ENCODE peak calls at places on chromosome 2, in six cellular contexts. N is CD4-positive, CD25-positive, alpha-beta regulatory T cell; F is activated CD8-positive, alpha-beta memory T cell treated with anti-CD3 and anti-CD28 coated beads, Interleukin-2, amount 50 U/mL, for 4 hours; B is activated CD8-positive, alpha-beta T cell treated with anti-CD3 and anti-CD28 coated beads for 36 hours; Z is ascending aorta; H is activated T-helper 1 cell treated with anti-CD3 and anti-CD28 coated beads, Interleukin-2, amount 50 U/mL, for 16 hours. Y is an unnamed sample.

GRCh38 chr2:186917866-186918265 is 68.9 kb upstream of the ZSWIM2 start:
- DNase-seq in B (no peak), H (no peak), Z (no peak), F (no peak), N (no peak), Y (no peak)

GRCh38 chr2:68734688-68735525 is at the start of gene ARHGAP25:
- DNase-seq in F (peak; percentile 38), N (peak; percentile 83), B (peak; percentile 81), H (no peak), Z (no peak), Y (no peak)

GRCh38 chr2:9565436-9566153 is 10.0 kb upstream of the ADAM17 start:
- DNase-seq in H (no peak), F (no peak), N (no peak), Z (peak; percentile 80), B (no peak), Y (no peak)

GRCh38 chr2:111071480-111072143 is 49.1 kb upstream of the BCL2L11 start:
- DNase-seq in N (no peak), B (no peak), F (no peak), H (no peak), Z (no peak), Y (no peak)

GRCh38 chr2:149320362-149320761 is 10.0 kb upstream of the LYPD6 start:
- DNase-seq in Z (no peak), F (no peak), B (no peak), H (no peak), N (no peak), Y (no peak)

GRCh38 chr2:235829726-235830125 is 335.9 kb downstream of the AGAP1 start:
- DNase-seq in B (no peak), N (no peak), H (no peak), Z (no peak), F (no peak), Y (no peak)

GRCh38 chr2:177353084-177353483 is 39.5 kb upstream of the AGPS start:
- DNase-seq in N (no peak), H (no peak), B (no peak), F (no peak), Z (no peak), Y (no peak)

GRCh38 chr2:142974288-142975024 is 97.0 kb downstream of the KYNU start:
- DNase-seq in Z (no peak), N (no peak), F (no peak), H (no peak), B (no peak), Y (no peak)

GRCh38 chr2:26982102-26982742 is 11.8 kb downstream of the MAPRE3 start:
- DNase-seq in B (peak; percentile 42), F (no peak), H (no peak), N (peak; percentile 23), Z (no peak), Y (peak; percentile 76)

GRCh38 chr2:56128235-56128634 is 55.6 kb upstream of the CCDC85A start:
- DNase-seq in B (no peak), Z (no peak), N (no peak), F (no peak), H (no peak), Y (no peak)

GRCh38 chr2:41182961-41183360 is 731.1 kb upstream of the SLC8A1 start:
- DNase-seq in F (no peak), H (no peak), B (no peak), Z (no peak), N (no peak), Y (no peak)

GRCh38 chr2:237806334-237806733 is 7.8 kb downstream of the RBM44 start:
- DNase-seq in Z (no peak), H (no peak), B (no peak), F (no peak), N (no peak), Y (no peak)

GRCh38 chr2:98488252-98488651 is 43.6 kb downstream of the INPP4A start:
- DNase-seq in N (no peak), F (no peak), Z (no peak), B (no peak), H (no peak), Y (no peak)

GRCh38 chr2:132550945-132551344 is 119.1 kb downstream of the LYPD1 start:
- DNase-seq in F (no peak), H (no peak), B (no peak), N (no peak), Z (no peak), Y (no peak)

GRCh38 chr2:48278590-48278989 is 251.4 kb upstream of the STON1 start:
- DNase-seq in Z (no peak), N (no peak), F (no peak), H (no peak), B (no peak), Y (no peak)

GRCh38 chr2:189526936-189527654 is 53.5 kb downstream of the SLC40A1 start:
- DNase-seq in B (no peak), N (no peak), H (no peak), F (no peak), Z (no peak), Y (no peak)

GRCh38 chr2:44802409-44803099 is 138.9 kb upstream of the SIX3 start:
- DNase-seq in H (no peak), F (no peak), N (no peak), Z (no peak), B (no peak), Y (no peak)

GRCh38 chr2:122506620-122507019 is 751.2 kb downstream of the TSN start:
- DNase-seq in N (no peak), F (no peak), Z (no peak), H (no peak), B (no peak), Y (no peak)

GRCh38 chr2:28633739-28634138 is 117.9 kb upstream of the PPP1CB start:
- DNase-seq in F (no peak), N (no peak), B (no peak), Z (no peak), H (no peak), Y (no peak)

GRCh38 chr2:171520471-171520870 is 1.8 kb upstream of the CYBRD1 start:
- DNase-seq in Z (no peak), N (no peak), F (no peak), H (no peak), B (no peak), Y (no peak)

Y was measured in SK-N-SH.